ENCODE peak calls at places on chromosomes 6 and 20, in eight cellular contexts. Y is fibroblast of lung, O is left lung, K is upper lobe of right lung, C is foreskin fibroblast, T is AG04450, S is GM20000, G is progenitor cell of endocrine pancreas. X is an unnamed sample.

GRCh38 chr20:51447097-51447764 is 95.3 kb downstream of the NFATC2 start:
- DNase-seq in Y (peak), O (no peak), K (no peak), C (peak), T (peak), S (no peak), G (no peak), X (no peak)

GRCh38 chr6:131532476-131533108 is 40.4 kb upstream of the ARG1 start:
- DNase-seq in Y (no peak), O (no peak), K (no peak), C (no peak), T (no peak), S (peak), G (no peak), X (no peak)

GRCh38 chr6:153231048-153231635 is 100.1 kb upstream of the RGS17 start:
- DNase-seq in Y (peak), O (no peak), K (peak), C (no peak), T (peak), S (peak), G (peak), X (no peak)

GRCh38 chr6:14074723-14075503 is 42.7 kb upstream of the CD83 start:
- DNase-seq in Y (peak), O (no peak), K (no peak), C (peak), T (no peak), S (peak), G (no peak), X (no peak)

GRCh38 chr6:149082320-149082719 is 235.2 kb upstream of the TAB2 start:
- DNase-seq in Y (peak), O (no peak), K (peak), C (peak), T (no peak), S (peak), G (peak), X (no peak)

GRCh38 chr6:582370-582769 is 74.5 kb downstream of the HUS1B start:
- DNase-seq in Y (peak), O (no peak), K (no peak), C (no peak), T (no peak), S (no peak), G (peak), X (no peak)

GRCh38 chr6:101001012-101001411 is 119.9 kb upstream of the ASCC3 start:
- DNase-seq in Y (no peak), O (no peak), K (no peak), C (no peak), T (no peak), S (no peak), G (no peak), X (no peak)

GRCh38 chr20:48885237-48885636 is 36.3 kb upstream of the ARFGEF2 start:
- DNase-seq in Y (no peak), O (no peak), K (no peak), C (no peak), T (no peak), S (no peak), G (no peak), X (no peak)

GRCh38 chr6:111737065-111737521 is 131.4 kb upstream of the TRAF3IP2 start:
- DNase-seq in Y (peak), O (no peak), K (no peak), C (peak), T (no peak), S (no peak), G (no peak), X (no peak)

GRCh38 chr6:30656513-30656912 is 9.6 kb downstream of the C6orf136 start:
- DNase-seq in Y (no peak), O (peak), K (peak), C (no peak), T (no peak), S (no peak), G (no peak), X (no peak)

GRCh38 chr20:382291-383115 is 1.9 kb downstream of the TRIB3 start:
- DNase-seq in Y (no peak), O (no peak), K (no peak), C (no peak), T (no peak), S (no peak), G (no peak), X (no peak)

GRCh38 chr20:57298457-57298856 is 31.1 kb upstream of the SPO11 start:
- DNase-seq in Y (no peak), O (no peak), K (no peak), C (no peak), T (no peak), S (no peak), G (no peak), X (no peak)

GRCh38 chr6:84309336-84309735 is 81.9 kb upstream of the CEP162 start:
- DNase-seq in Y (no peak), O (no peak), K (no peak), C (no peak), T (no peak), S (no peak), G (no peak), X (no peak)

GRCh38 chr20:60395993-60396392 is 437.8 kb downstream of the CDH26 start:
- DNase-seq in Y (no peak), O (no peak), K (no peak), C (no peak), T (no peak), S (no peak), G (no peak), X (no peak)

GRCh38 chr20:18657575-18657974 is 69.7 kb downstream of the DTD1 start:
- DNase-seq in Y (peak), O (no peak), K (no peak), C (peak), T (peak), S (no peak), G (no peak), X (no peak)

GRCh38 chr20:36885355-36885754 is 9.4 kb downstream of the TLDC2 start:
- DNase-seq in Y (peak), O (no peak), K (no peak), C (no peak), T (no peak), S (no peak), G (no peak), X (no peak)

GRCh38 chr6:21305827-21306469 is 287.6 kb upstream of the SOX4 start:
- DNase-seq in Y (peak), O (no peak), K (no peak), C (peak), T (no peak), S (no peak), G (no peak), X (no peak)

GRCh38 chr6:31882344-31882743 is 3.5 kb upstream of the SLC44A4 start:
- DNase-seq in Y (peak), O (no peak), K (no peak), C (peak), T (peak), S (no peak), G (no peak), X (no peak)

GRCh38 chr6:164200071-164200470 is 785.6 kb downstream of the QKI start:
- DNase-seq in Y (no peak), O (no peak), K (no peak), C (no peak), T (no peak), S (no peak), G (no peak), X (no peak)

GRCh38 chr20:63945031-63945658 is 11.1 kb downstream of the UCKL1 start:
- DNase-seq in Y (no peak), O (peak), K (no peak), C (no peak), T (no peak), S (no peak), G (no peak), X (no peak)

GRCh38 chr6:99603421-99604160 is 3.0 kb upstream of the PRDM13 start:
- DNase-seq in Y (no peak), O (peak), K (no peak), C (no peak), T (no peak), S (peak), G (no peak), X (no peak)

GRCh38 chr6:41874741-41875140 is 20.4 kb downstream of the USP49 start:
- DNase-seq in Y (no peak), O (no peak), K (no peak), C (no peak), T (no peak), S (no peak), G (no peak), X (no peak)

GRCh38 chr20:50172347-50173013 is 18.1 kb upstream of the CEBPB start:
- DNase-seq in Y (peak), O (peak), K (peak), C (peak), T (no peak), S (no peak), G (peak), X (no peak)

GRCh38 chr6:57432162-57432561 is 114.7 kb downstream of the PRIM2 start:
- DNase-seq in Y (peak), O (no peak), K (no peak), C (peak), T (peak), S (no peak), G (no peak), X (no peak)

GRCh38 chr6:141421378-141421777 is 711.3 kb upstream of the GJE1 start:
- DNase-seq in Y (peak), O (no peak), K (no peak), C (peak), T (peak), S (no peak), G (no peak), X (no peak)

GRCh38 chr6:26054937-26055669 is 32.1 kb upstream of the HFE start:
- DNase-seq in Y (peak), O (no peak), K (peak), C (peak), T (peak), S (peak), G (peak), X (no peak)

GRCh38 chr20:1786061-1786460 is 109.1 kb upstream of the SIRPA start:
- DNase-seq in Y (no peak), O (no peak), K (no peak), C (no peak), T (no peak), S (no peak), G (no peak), X (no peak)

GRCh38 chr6:125779924-125780539 is 10.7 kb upstream of the NCOA7 start:
- DNase-seq in Y (peak), O (peak), K (peak), C (peak), T (peak), S (peak), G (peak), X (no peak)

GRCh38 chr6:106648651-106649308 is 19.4 kb downstream of the QRSL1 start:
- DNase-seq in Y (no peak), O (no peak), K (no peak), C (no peak), T (no peak), S (no peak), G (no peak), X (no peak)

GRCh38 chr6:39263299-39264037 is 34.2 kb upstream of the KCNK5 start:
- DNase-seq in Y (no peak), O (no peak), K (no peak), C (no peak), T (no peak), S (no peak), G (no peak), X (no peak)

GRCh38 chr20:44176833-44177533 is 10.0 kb downstream of the JPH2 start:
- DNase-seq in Y (no peak), O (no peak), K (no peak), C (no peak), T (no peak), S (no peak), G (no peak), X (no peak)

GRCh38 chr6:17271628-17272027 is 9.5 kb upstream of the RBM24 start:
- DNase-seq in Y (no peak), O (no peak), K (no peak), C (no peak), T (no peak), S (no peak), G (no peak), X (no peak)

DNA sequence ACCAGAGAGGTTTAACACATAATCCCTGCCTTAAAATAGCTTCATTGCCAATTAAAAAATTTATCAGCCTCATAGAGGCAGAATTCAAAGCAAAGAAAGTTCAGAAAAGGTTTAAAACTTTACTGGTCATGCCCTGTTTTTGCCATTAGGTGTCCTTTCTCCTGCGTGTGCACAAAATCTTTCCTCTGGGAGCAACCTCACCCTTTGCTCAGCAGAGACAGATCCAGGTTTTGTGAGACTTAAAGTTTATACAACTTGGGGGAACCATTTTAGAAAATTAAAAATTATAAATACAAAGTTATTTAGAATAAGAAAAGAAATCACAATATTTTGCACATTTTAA is 41.8 kb upstream of the SLC22A16 start:
- DNase-seq in Y (peak), O (no peak), K (no peak), C (no peak), T (no peak), S (no peak), G (no peak), X (no peak)
- TF ChIP-seq CTCF in Y (peak), O (no peak), K (peak), C (peak), T (peak), S (no peak), G (peak), X (peak)

DNA sequence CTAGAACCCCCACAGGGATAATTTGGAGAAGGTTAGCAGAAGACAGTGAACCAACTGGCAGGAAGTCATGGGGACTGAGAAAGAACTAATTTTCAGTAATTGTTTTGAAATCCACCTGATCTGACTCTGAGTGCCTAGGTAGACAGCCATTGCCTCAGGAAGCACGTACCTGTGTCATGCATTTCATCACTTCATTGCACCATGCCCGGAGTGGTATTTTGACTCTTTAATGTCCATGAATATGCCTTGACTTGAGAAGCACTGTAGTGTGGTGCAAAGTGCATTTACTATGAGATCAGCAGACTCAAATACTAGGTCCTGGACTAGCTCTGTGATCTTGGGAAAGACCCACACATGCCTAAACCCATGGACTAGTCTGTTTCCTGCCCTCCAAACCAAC is 371.0 kb upstream of the MARCKS start:
- DNase-seq in Y (no peak), O (no peak), K (no peak), C (no peak), T (no peak), S (no peak), G (no peak), X (no peak)
- TF ChIP-seq CTCF in Y (no peak), O (no peak), K (no peak), C (no peak), T (no peak), S (no peak), G (no peak), X (no peak)

GRCh38 chr6:33176906-33177305 is 15.4 kb downstream of the COL11A2 start:
- DNase-seq in Y (no peak), O (no peak), K (peak), C (no peak), T (no peak), S (no peak), G (no peak), X (peak)

GRCh38 chr6:33174784-33175183 is 17.5 kb downstream of the COL11A2 start:
- DNase-seq in Y (no peak), O (no peak), K (peak), C (no peak), T (no peak), S (no peak), G (no peak), X (peak)

GRCh38 chr6:33177552-33178446 is 14.5 kb downstream of the COL11A2 start:
- DNase-seq in Y (no peak), O (no peak), K (no peak), C (no peak), T (no peak), S (no peak), G (no peak), X (no peak)

GRCh38 chr6:33173228-33174180 is 18.8 kb downstream of the COL11A2 start:
- DNase-seq in Y (no peak), O (no peak), K (peak), C (no peak), T (no peak), S (no peak), G (no peak), X (peak)

GRCh38 chr6:33175436-33176069 is 16.7 kb downstream of the COL11A2 start:
- DNase-seq in Y (no peak), O (no peak), K (peak), C (no peak), T (no peak), S (no peak), G (no peak), X (peak)
- TF ChIP-seq CTCF in Y (no peak), O (no peak), K (no peak), C (no peak), T (peak), S (no peak), G (no peak), X (peak)

GRCh38 chr6:151690303-151690702 is 117.2 kb upstream of the ESR1 start:
- DNase-seq in Y (no peak), O (no peak), K (no peak), C (no peak), T (no peak), S (peak), G (no peak), X (no peak)
- TF ChIP-seq CTCF in Y (no peak), O (no peak), K (peak), C (no peak), T (no peak), S (peak), G (no peak), X (peak)

GRCh38 chr20:59204201-59204894 is 40.7 kb downstream of the ZNF831 start:
- DNase-seq in Y (no peak), O (no peak), K (no peak), C (no peak), T (no peak), S (no peak), G (no peak), X (no peak)

GRCh38 chr20:59205044-59205443 is 41.4 kb downstream of the ZNF831 start:
- DNase-seq in Y (no peak), O (no peak), K (no peak), C (no peak), T (no peak), S (no peak), G (no peak), X (no peak)

GRCh38 chr20:59210186-59210585 is 46.6 kb downstream of the ZNF831 start:
- DNase-seq in Y (no peak), O (no peak), K (no peak), C (no peak), T (no peak), S (no peak), G (no peak), X (no peak)

GRCh38 chr20:59207235-59207634 is 43.6 kb downstream of the ZNF831 start:
- DNase-seq in Y (no peak), O (no peak), K (no peak), C (no peak), T (no peak), S (no peak), G (no peak), X (no peak)

DNA sequence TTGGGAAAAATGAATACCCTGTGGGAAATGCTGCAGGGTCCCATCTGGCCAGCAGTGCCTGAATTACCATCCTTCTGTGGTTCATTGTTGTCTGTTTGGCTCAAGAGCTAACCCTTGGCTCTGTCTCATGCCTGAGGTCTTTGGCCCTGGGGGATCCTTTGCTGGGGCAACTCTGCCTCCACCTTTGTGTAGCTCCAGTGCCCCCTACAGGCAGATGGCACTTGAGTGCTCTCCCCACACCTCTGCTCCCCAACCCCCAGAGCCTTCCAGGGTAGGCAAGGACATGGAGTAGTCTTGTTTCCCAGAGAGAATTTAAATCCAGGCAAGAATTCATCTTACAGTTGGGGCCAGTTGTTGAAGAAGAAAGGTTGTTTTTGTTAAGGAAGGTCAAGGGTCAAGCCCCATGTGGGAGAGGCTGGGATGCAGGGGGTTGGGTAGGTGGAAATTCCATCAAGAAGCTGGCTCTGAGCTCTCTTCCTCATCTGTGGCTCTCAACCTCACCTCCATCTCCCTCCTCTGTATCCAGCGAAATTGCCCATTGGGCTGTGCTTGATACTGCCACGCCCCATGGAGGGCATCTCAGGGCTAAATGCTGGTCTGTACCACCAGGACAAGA is 44.2 kb downstream of the ZNF831 start:
- DNase-seq in Y (peak), O (no peak), K (peak), C (no peak), T (no peak), S (peak), G (no peak), X (no peak)
- TF ChIP-seq CTCF in Y (peak), O (peak), K (peak), C (peak), T (peak), S (peak), G (peak), X (peak)

DNA sequence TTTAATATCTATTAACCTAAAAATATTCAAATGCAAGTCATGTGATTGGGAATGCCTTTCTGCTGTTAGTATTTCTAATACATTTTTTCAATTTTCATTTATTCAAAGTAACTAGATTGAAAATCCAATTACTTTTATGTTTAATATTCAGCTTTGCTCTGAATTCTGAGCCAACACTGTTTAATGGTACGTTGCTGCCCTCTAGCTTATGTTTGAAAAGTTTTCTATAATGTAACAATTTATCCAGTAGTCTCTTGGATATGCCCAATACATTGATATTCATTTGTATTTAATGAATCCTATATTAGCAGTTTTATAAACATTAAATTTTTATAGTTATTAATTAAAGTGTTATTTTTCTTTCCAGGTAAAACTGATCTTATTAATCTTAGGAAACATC is 47.4 kb downstream of the LGSN start:
- DNase-seq in Y (peak), O (no peak), K (no peak), C (peak), T (no peak), S (peak), G (no peak), X (no peak)
- TF ChIP-seq CTCF in Y (peak), O (no peak), K (peak), C (no peak), T (peak), S (no peak), G (peak), X (peak)